ENCODE peak calls at places on chromosome 7, in five cellular contexts. G is A549, Z is K562, A is GM23338, O is GM12878. L is an unnamed sample.

GRCh38 chr7:130683026-130683425 is 3.3 kb downstream of the TSGA13 start:
- DNase-seq in G (no peak), Z (no peak), A (no peak), O (no peak), L (no peak)

GRCh38 chr7:25856056-25856780 is 295.8 kb upstream of the NFE2L3 start:
- DNase-seq in G (no peak), Z (no peak), A (peak), O (no peak), L (no peak)

GRCh38 chr7:66602159-66602558 is 26.5 kb upstream of the KCTD7 start:
- DNase-seq in G (no peak), Z (no peak), A (no peak), O (no peak), L (no peak)

GRCh38 chr7:379456-380225 is 89.7 kb downstream of the FOXL3 start:
- DNase-seq in G (no peak), Z (peak), A (peak), O (no peak), L (no peak)

GRCh38 chr7:134826105-134826504 is 46.7 kb downstream of the CALD1 start:
- DNase-seq in G (no peak), Z (no peak), A (no peak), O (no peak), L (no peak)

GRCh38 chr7:151844828-151845200 is 32.1 kb downstream of the PRKAG2 start:
- DNase-seq in G (no peak), Z (no peak), A (no peak), O (no peak), L (no peak)

GRCh38 chr7:83101540-83101939 is 61.1 kb downstream of the PCLO start:
- DNase-seq in G (no peak), Z (no peak), A (no peak), O (no peak), L (no peak)

GRCh38 chr7:105877736-105878135 is 1.3 kb upstream of the ATXN7L1 start:
- DNase-seq in G (no peak), Z (no peak), A (no peak), O (no peak), L (no peak)

GRCh38 chr7:53596230-53596629 is 560.8 kb downstream of the POM121L12 start:
- DNase-seq in G (no peak), Z (no peak), A (peak), O (no peak), L (no peak)

GRCh38 chr7:138460649-138461607 is 869 bp downstream of the TRIM24 start:
- DNase-seq in G (peak), Z (peak), A (peak), O (no peak), L (no peak)

GRCh38 chr7:25048444-25048834 is 68.5 kb upstream of the OSBPL3 start:
- DNase-seq in G (no peak), Z (no peak), A (no peak), O (no peak), L (no peak)

GRCh38 chr7:16609842-16610450 is 35.6 kb downstream of the ANKMY2 start:
- DNase-seq in G (peak), Z (no peak), A (no peak), O (no peak), L (peak)

GRCh38 chr7:80826520-80827237 is 92.2 kb downstream of the SEMA3C start:
- DNase-seq in G (peak), Z (no peak), A (no peak), O (no peak), L (no peak)

GRCh38 chr7:75663302-75663907 is 75.3 kb downstream of the HIP1 start:
- DNase-seq in G (no peak), Z (peak), A (no peak), O (no peak), L (no peak)

GRCh38 chr7:128446306-128446705 is 9.4 kb upstream of the HILPDA start:
- DNase-seq in G (no peak), Z (no peak), A (no peak), O (no peak), L (no peak)
- TF ChIP-seq JUNB in G (no peak), Z (no peak), A (no peak), O (no peak), L (no peak)

GRCh38 chr7:155207335-155208002 is 90.2 kb upstream of the INSIG1 start:
- DNase-seq in G (no peak), Z (no peak), A (no peak), O (no peak), L (no peak)

GRCh38 chr7:155204744-155205367 is 92.8 kb upstream of the INSIG1 start:
- DNase-seq in G (no peak), Z (no peak), A (no peak), O (no peak), L (no peak)

GRCh38 chr7:155203882-155204691 is 93.6 kb upstream of the INSIG1 start:
- DNase-seq in G (no peak), Z (no peak), A (no peak), O (no peak), L (no peak)

GRCh38 chr7:155206286-155207020 is 91.2 kb upstream of the INSIG1 start:
- DNase-seq in G (no peak), Z (peak), A (no peak), O (peak), L (no peak)

DNA sequence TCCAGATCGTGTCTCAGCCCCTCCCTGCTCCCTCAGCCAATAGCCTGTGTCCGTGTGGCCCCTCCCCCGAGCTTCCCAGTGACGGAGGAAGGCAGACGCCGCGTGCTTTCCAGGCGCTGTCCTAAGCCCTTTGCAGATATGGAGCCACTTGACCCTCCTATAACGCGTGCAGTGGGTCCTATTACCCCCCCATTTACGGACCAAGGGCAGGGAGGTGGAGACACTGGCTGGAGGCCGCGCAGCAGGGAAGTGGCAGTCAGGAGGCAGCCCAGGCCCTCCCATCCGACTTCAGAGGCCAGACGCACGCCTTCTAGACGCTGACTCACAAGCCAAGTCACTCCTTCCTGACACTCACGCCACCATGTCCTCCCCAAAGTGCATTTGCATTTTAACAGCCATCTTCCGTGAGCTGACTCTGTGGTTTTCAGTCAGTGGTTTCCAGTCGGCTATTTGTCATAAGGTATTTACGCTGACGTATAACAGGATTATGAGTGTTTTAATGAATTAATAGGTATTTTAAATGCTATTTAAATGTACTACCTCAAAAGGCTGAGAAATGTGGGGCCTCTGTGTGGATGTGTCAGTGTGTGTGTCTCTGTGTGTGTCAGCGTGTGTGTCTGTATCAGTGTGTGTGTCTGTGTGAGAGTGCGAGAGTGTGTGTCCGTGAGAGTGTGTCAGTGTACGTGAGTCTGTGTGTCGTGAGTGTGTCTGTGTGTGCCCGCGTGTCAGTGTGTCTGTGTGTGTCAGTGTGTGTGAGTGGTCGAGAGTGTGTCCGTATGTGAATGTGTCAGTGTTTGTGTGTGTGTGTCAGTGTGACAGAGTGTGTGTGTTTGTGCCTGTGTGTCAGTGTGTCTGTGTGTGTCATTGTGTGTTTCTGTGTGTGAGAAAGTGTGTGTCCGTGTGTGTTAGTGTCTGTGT is 92.1 kb upstream of the INSIG1 start:
- DNase-seq in G (peak), Z (peak), A (peak), O (peak), L (no peak)
- TF ChIP-seq JUNB in G (peak), Z (no peak), A (no peak), O (peak), L (no peak)

DNA sequence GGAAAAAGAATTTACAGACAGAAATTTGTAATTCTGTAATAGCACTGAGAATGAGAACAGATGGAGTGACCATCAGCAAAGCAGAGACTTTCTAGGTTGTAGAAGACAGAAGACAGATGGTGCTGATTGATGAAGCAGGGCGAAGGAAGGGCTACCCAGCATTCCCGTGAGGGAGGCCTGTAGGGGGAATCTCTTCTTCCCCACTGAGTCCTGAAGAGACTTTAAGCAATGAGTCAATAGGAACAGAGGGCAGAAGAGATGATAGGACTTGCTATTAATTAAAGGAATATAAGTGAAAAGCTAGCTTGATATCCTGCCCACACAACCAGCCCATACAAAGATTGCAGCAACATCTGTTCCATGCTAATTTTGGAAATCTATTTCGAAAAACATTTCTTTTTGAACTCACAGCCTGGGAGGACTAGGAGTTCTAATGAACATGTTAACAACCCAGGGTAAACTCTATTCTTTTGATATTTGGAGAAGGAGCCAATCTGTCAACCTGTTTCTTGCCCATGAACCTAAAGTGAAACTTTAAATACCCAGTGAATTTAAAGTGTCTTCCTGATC is 44.1 kb downstream of the RALA start:
- DNase-seq in G (no peak), Z (no peak), A (no peak), O (no peak), L (no peak)
- TF ChIP-seq JUNB in G (no peak), Z (no peak), A (no peak), O (no peak), L (no peak)

GRCh38 chr7:2643386-2644229 is 11.8 kb downstream of the TTYH3 start:
- DNase-seq in G (no peak), Z (no peak), A (peak), O (no peak), L (no peak)
- TF ChIP-seq JUNB in G (no peak), Z (no peak), A (no peak), O (no peak), L (no peak)

DNA sequence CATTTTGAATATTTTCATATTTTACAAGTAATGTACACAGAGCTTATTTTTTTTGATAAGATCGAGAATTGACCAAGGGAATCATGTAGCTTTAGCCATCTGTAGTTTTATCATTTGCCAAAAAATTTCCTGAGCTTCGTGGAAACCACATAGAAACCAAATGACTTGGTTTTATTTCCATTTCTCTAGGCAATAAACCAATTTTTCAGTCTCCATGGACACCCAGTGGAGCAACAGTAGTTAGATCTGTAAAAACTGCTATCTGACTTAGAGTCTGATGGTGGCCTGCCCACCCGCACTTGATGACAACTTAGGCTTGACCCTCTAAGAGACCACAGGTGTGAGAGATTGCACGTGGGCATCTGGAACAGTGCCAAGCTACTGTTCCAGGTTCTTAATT is 127.8 kb upstream of the CDK6 start:
- DNase-seq in G (no peak), Z (no peak), A (no peak), O (no peak), L (no peak)
- TF ChIP-seq JUNB in G (no peak), Z (no peak), A (no peak), O (no peak), L (no peak)

DNA sequence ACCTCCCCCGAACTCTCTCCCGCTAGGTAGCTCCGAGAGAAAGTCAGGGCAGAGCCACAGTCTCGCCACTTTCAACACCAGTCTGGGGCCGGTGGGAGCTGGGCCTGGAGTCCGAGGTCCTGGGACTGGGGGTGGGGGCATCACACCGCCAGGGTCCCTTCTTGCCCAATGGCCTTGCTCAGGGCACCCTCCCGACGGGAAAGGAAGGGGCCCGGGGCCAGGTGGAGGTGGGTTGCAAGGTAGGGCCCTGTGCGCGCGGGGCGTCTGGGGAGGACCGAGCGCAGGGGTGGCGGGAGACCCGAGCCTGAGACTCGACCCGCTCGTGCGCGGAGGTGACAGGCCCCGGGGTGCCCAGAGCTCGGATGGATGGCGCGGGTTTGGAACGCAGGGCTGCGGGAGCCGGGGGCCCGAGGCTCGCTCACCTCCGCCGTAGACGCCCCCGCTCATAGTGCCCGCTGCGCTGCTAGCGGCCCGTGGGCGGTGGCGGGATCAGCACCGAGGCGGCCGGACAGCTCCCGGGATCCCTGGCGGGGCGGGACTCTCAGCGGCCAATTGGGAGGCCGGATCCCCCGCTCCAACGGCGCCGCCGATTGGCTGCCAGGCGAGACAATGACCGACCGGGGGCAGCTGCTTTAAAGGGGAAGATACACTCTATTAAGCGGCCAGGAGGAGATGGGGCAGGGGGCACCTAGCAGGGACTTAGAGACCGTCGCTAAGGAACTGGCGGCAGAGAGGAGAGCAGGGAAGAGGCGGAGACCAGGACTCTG is at the start of gene ACTL6B:
- DNase-seq in G (peak), Z (peak), A (peak), O (no peak), L (no peak)
- TF ChIP-seq JUNB in G (no peak), Z (no peak), A (no peak), O (no peak), L (no peak)

GRCh38 chr7:112624416-112624815 is 143.6 kb downstream of the LSMEM1 start:
- DNase-seq in G (no peak), Z (no peak), A (no peak), O (no peak), L (no peak)
- TF ChIP-seq JUNB in G (no peak), Z (no peak), A (no peak), O (no peak), L (no peak)